ENCODE peak calls at places on chromosome 4, in seven cellular contexts. B, T, M, G, A, N and P are unnamed samples.
A peak's percentile ranks its signal among the peaks of the same experiment; 100 is the strongest.

GRCh38 chr4:34720563-34720962 is 1523.8 kb downstream of the ARAP2 start:
- DNase-seq in A (peak; percentile 83), N (no peak), G (peak; percentile 3), T (peak; percentile 9), M (no peak), B (no peak), P (no peak)

GRCh38 chr4:38131371-38132139 is 171.4 kb downstream of the PTTG2 start:
- DNase-seq in N (no peak), G (peak; percentile 51), T (no peak), A (peak; percentile 11), B (peak; percentile 81), M (peak; percentile 89), P (no peak)

GRCh38 chr4:88101165-88101564 is 57.3 kb downstream of the ABCG2 start:
- DNase-seq in G (no peak), N (no peak), B (no peak), A (no peak), T (no peak), M (no peak), P (no peak)

GRCh38 chr4:113604955-113605354 is 156.6 kb downstream of the CAMK2D start:
- DNase-seq in T (peak; percentile 20), A (no peak), M (no peak), G (no peak), B (no peak), N (no peak), P (no peak)

GRCh38 chr4:26124753-26125236 is 196.0 kb upstream of the RBPJ start:
- DNase-seq in T (peak; percentile 71), B (no peak), N (no peak), M (no peak), A (no peak), G (no peak), P (no peak)

GRCh38 chr4:126890994-126891393 is 741.8 kb upstream of the INTU start:
- DNase-seq in G (no peak), M (no peak), A (no peak), T (no peak), N (no peak), B (no peak), P (no peak)

GRCh38 chr4:26687728-26688127 is 103.8 kb downstream of the TBC1D19 start:
- DNase-seq in N (no peak), M (no peak), B (no peak), G (no peak), A (no peak), T (peak; percentile 73), P (no peak)

GRCh38 chr4:127846061-127846460 is 34.6 kb upstream of the PLK4 start:
- DNase-seq in M (no peak), G (no peak), N (no peak), B (no peak), T (no peak), A (no peak), P (no peak)

GRCh38 chr4:107930821-107931774 is at the start of gene CYP2U1:
- DNase-seq in M (peak; percentile 81), A (peak; percentile 90), G (peak; percentile 91), B (peak; percentile 79), T (peak; percentile 96), N (peak; percentile 66), P (peak; percentile 93)

GRCh38 chr4:24209891-24210290 is 320.0 kb upstream of the PPARGC1A start:
- DNase-seq in B (no peak), G (no peak), N (no peak), M (no peak), T (no peak), A (no peak), P (no peak)

GRCh38 chr4:17142232-17142711 is 243.8 kb upstream of the LDB2 start:
- DNase-seq in T (peak; percentile 83), M (no peak), A (no peak), N (no peak), G (no peak), B (no peak), P (no peak)

GRCh38 chr4:165079476-165079875 is 25.8 kb downstream of the TRIM75 start:
- DNase-seq in B (no peak), M (no peak), T (no peak), N (no peak), G (no peak), A (peak; percentile 77), P (peak; percentile 90)

GRCh38 chr4:118313098-118313497 is 39.7 kb downstream of the PRSS12 start:
- DNase-seq in N (no peak), B (no peak), G (no peak), T (no peak), M (no peak), A (no peak), P (no peak)

GRCh38 chr4:48698029-48698901 is 81.8 kb downstream of the FRYL start:
- DNase-seq in A (no peak), M (no peak), G (no peak), N (no peak), T (peak; percentile 55), B (no peak), P (peak; percentile 68)

GRCh38 chr4:1862055-1862911 is 6.3 kb upstream of the LETM1 start:
- DNase-seq in B (no peak), M (no peak), A (no peak), T (no peak), N (no peak), G (no peak), P (no peak)

GRCh38 chr4:148447672-148448071 is 5.5 kb upstream of the NR3C2 start:
- DNase-seq in G (no peak), T (no peak), A (no peak), M (no peak), N (no peak), B (no peak), P (no peak)

GRCh38 chr4:148116264-148116663 is 325.9 kb downstream of the NR3C2 start:
- DNase-seq in G (no peak), A (no peak), T (no peak), M (no peak), B (no peak), N (no peak), P (no peak)

GRCh38 chr4:25835384-25835783 is 27.4 kb downstream of the SEL1L3 start:
- DNase-seq in B (no peak), T (no peak), M (no peak), G (no peak), A (no peak), N (no peak), P (no peak)

GRCh38 chr4:11194431-11194830 is 234.3 kb downstream of the HS3ST1 start:
- DNase-seq in A (no peak), G (no peak), M (no peak), B (no peak), T (no peak), N (no peak), P (no peak)

GRCh38 chr4:180664766-180665368 is 1578.3 kb upstream of the TENM3 start:
- DNase-seq in B (peak; percentile 41), M (no peak), G (peak; percentile 43), A (peak; percentile 96), T (peak; percentile 74), N (peak; percentile 60), P (peak; percentile 22)

GRCh38 chr4:24067781-24068193 is 177.9 kb upstream of the PPARGC1A start:
- DNase-seq in B (no peak), A (peak; percentile 32), T (peak; percentile 35), M (no peak), G (no peak), N (no peak), P (no peak)

GRCh38 chr4:65589331-65589730 is 81.0 kb downstream of the EPHA5 start:
- DNase-seq in M (no peak), B (no peak), G (no peak), T (no peak), N (no peak), A (peak; percentile 52), P (no peak)

GRCh38 chr4:827209-828081 is 1.5 kb upstream of the CPLX1 start:
- DNase-seq in A (peak; percentile 35), M (no peak), G (no peak), T (no peak), B (no peak), N (no peak), P (peak; percentile 44)

GRCh38 chr4:1315306-1315705 is 25.6 kb downstream of the MAEA start:
- DNase-seq in A (no peak), T (no peak), M (no peak), N (no peak), G (no peak), B (no peak), P (no peak)

GRCh38 chr4:159077702-159078495 is 25.0 kb upstream of the RAPGEF2 start:
- DNase-seq in G (peak; percentile 80), N (no peak), A (peak; percentile 20), B (no peak), T (no peak), M (no peak), P (no peak)

GRCh38 chr4:179125870-179126269 is 1683.6 kb upstream of the AGA start:
- DNase-seq in B (no peak), N (no peak), G (no peak), M (no peak), T (no peak), A (no peak), P (no peak)

GRCh38 chr4:89645512-89645911 is 191.4 kb downstream of the SNCA start:
- DNase-seq in A (peak; percentile 25), T (no peak), B (no peak), N (no peak), G (no peak), M (no peak), P (no peak)

GRCh38 chr4:186932631-186933150 is 209.0 kb upstream of the FAT1 start:
- DNase-seq in B (no peak), M (no peak), A (no peak), N (no peak), G (no peak), T (no peak), P (no peak)

GRCh38 chr4:40962551-40963185 is 212.9 kb downstream of the NSUN7 start:
- DNase-seq in N (no peak), B (no peak), T (no peak), G (no peak), M (no peak), A (no peak), P (no peak)

GRCh38 chr4:26020896-26021295 is 106.9 kb downstream of the SMIM20 start:
- DNase-seq in N (no peak), G (no peak), M (no peak), B (no peak), T (peak; percentile 49), A (no peak), P (no peak)

GRCh38 chr4:67879486-67879885 is 4.3 kb downstream of the TMPRSS11D start:
- DNase-seq in T (no peak), G (no peak), B (no peak), M (no peak), N (no peak), A (no peak), P (no peak)

GRCh38 chr4:173436149-173436579 is 37.2 kb upstream of the SCRG1 start:
- DNase-seq in G (no peak), B (no peak), M (no peak), N (no peak), T (peak; percentile 80), A (peak; percentile 51), P (no peak)

GRCh38 chr4:143482753-143483362 is 30.6 kb upstream of the SMARCA5 start:
- DNase-seq in T (peak; percentile 65), G (peak; percentile 51), N (no peak), B (no peak), A (peak; percentile 73), M (no peak), P (no peak)

GRCh38 chr4:4599886-4600285 is 58.0 kb upstream of the STX18 start:
- DNase-seq in N (no peak), T (no peak), G (no peak), A (peak; percentile 70), M (no peak), B (no peak), P (no peak)

GRCh38 chr4:8679032-8679431 is 86.5 kb downstream of the CPZ start:
- DNase-seq in T (no peak), A (no peak), N (no peak), M (no peak), G (no peak), B (no peak), P (no peak)